ENCODE peak calls at places on chromosomes 2 and 18, in seven cellular contexts. S, W, B, L, P, X and E are unnamed samples.
A peak's percentile ranks its signal among the peaks of the same experiment; 100 is the strongest.

GRCh38 chr2:25711641-25712369 is 38.4 kb upstream of the DTNB start:
- DNase-seq in P (peak; percentile 27), S (no peak), W (no peak), L (no peak), X (no peak), B (no peak), E (no peak)

GRCh38 chr2:73528688-73529087 is 113.5 kb downstream of the NAT8 start:
- DNase-seq in X (no peak), B (no peak), S (no peak), W (no peak), L (no peak), P (no peak), E (no peak)

GRCh38 chr2:180442860-180443644 is 436.0 kb upstream of the CWC22 start:
- DNase-seq in X (no peak), P (no peak), L (no peak), W (no peak), B (no peak), S (no peak), E (no peak)

GRCh38 chr2:51790854-51791253 is 758.9 kb upstream of the NRXN1 start:
- DNase-seq in P (no peak), W (no peak), X (no peak), L (no peak), B (no peak), S (no peak), E (no peak)

GRCh38 chr2:74005786-74006185 is 21.1 kb downstream of the TET3 start:
- DNase-seq in L (no peak), X (no peak), S (no peak), B (no peak), W (no peak), P (no peak), E (no peak)

GRCh38 chr2:127176371-127177311 is 43.5 kb downstream of the CYP27C1 start:
- DNase-seq in B (peak; percentile 53), L (no peak), S (no peak), P (no peak), X (no peak), W (no peak), E (peak; percentile 28)

GRCh38 chr2:76997296-76997695 is 524.9 kb downstream of the LRRTM4 start:
- DNase-seq in L (no peak), B (no peak), P (no peak), W (no peak), X (no peak), S (no peak), E (no peak)

GRCh38 chr18:63741769-63742168 is 33.4 kb upstream of the SERPINB7 start:
- DNase-seq in W (no peak), L (no peak), X (no peak), P (no peak), B (no peak), S (no peak), E (no peak)

GRCh38 chr2:9287400-9288059 is 80.9 kb downstream of the ASAP2 start:
- DNase-seq in X (no peak), W (peak; percentile 97), S (peak; percentile 62), P (no peak), B (no peak), L (no peak), E (no peak)

GRCh38 chr2:5690718-5691658 is 1.2 kb upstream of the SOX11 start:
- DNase-seq in W (no peak), B (peak; percentile 92), X (no peak), P (no peak), S (no peak), L (no peak), E (no peak)

GRCh38 chr2:104708967-104709366 is 144.9 kb upstream of the POU3F3 start:
- DNase-seq in L (no peak), W (no peak), S (no peak), X (no peak), P (no peak), B (no peak), E (no peak)

GRCh38 chr18:4004176-4004829 is 450.8 kb downstream of the DLGAP1 start:
- DNase-seq in L (no peak), W (peak; percentile 16), B (no peak), X (no peak), P (no peak), S (no peak), E (no peak)

GRCh38 chr2:100610381-100610831 is 47.6 kb downstream of the PDCL3 start:
- DNase-seq in P (no peak), L (peak; percentile 36), W (peak; percentile 38), B (peak; percentile 80), S (peak; percentile 36), X (peak; percentile 68), E (peak; percentile 64)

GRCh38 chr2:200288670-200289429 is 17.6 kb upstream of the SPATS2L start:
- DNase-seq in P (no peak), S (no peak), L (no peak), B (no peak), X (no peak), W (no peak), E (no peak)

GRCh38 chr2:28906376-28906775 is 11.9 kb downstream of the WDR43 start:
- DNase-seq in X (no peak), W (no peak), S (no peak), L (no peak), B (no peak), P (no peak), E (no peak)

GRCh38 chr18:58186258-58186948 is 142.4 kb downstream of the NEDD4L start:
- DNase-seq in X (no peak), L (no peak), B (no peak), P (no peak), S (no peak), W (no peak), E (peak; percentile 30)

GRCh38 chr2:30484995-30485394 is 37.9 kb downstream of the LCLAT1 start:
- DNase-seq in L (no peak), X (no peak), S (no peak), W (no peak), B (peak; percentile 29), P (no peak), E (no peak)

GRCh38 chr2:8682719-8683667 is 1.1 kb downstream of the ID2 start:
- DNase-seq in S (peak; percentile 72), B (peak; percentile 77), X (no peak), L (no peak), P (no peak), W (peak; percentile 8), E (no peak)

GRCh38 chr2:241722896-241723454 is 11.5 kb upstream of the D2HGDH start:
- DNase-seq in S (no peak), W (no peak), L (no peak), P (no peak), B (no peak), X (peak; percentile 1), E (no peak)

GRCh38 chr2:6977095-6977777 is 60.0 kb downstream of the RNF144A start:
- DNase-seq in B (no peak), X (no peak), P (no peak), W (no peak), L (no peak), S (no peak), E (no peak)

GRCh38 chr18:35464731-35465728 is 32.7 kb downstream of the INO80C start:
- DNase-seq in X (no peak), S (no peak), L (no peak), B (no peak), W (no peak), P (no peak), E (no peak)

GRCh38 chr2:241853651-241854341 is 4.9 kb downstream of the PDCD1 start:
- DNase-seq in L (no peak), W (no peak), P (no peak), B (peak; percentile 43), S (no peak), X (no peak), E (no peak)

GRCh38 chr2:239175181-239175580 is 225.6 kb downstream of the HDAC4 start:
- DNase-seq in X (no peak), L (no peak), S (no peak), B (no peak), P (no peak), W (no peak), E (no peak)

GRCh38 chr2:9315280-9315847 is 108.0 kb downstream of the ITGB1BP1 start:
- DNase-seq in P (no peak), X (no peak), B (no peak), S (no peak), L (no peak), W (no peak), E (no peak)

GRCh38 chr2:110869472-110870446 is 137.4 kb downstream of the ACOXL start:
- DNase-seq in S (no peak), P (no peak), W (peak; percentile 27), L (no peak), B (peak; percentile 51), X (no peak), E (no peak)

GRCh38 chr2:97983134-97983533 is 12.6 kb downstream of the TMEM131 start:
- DNase-seq in P (no peak), L (no peak), B (no peak), W (no peak), S (no peak), X (no peak), E (no peak)

GRCh38 chr2:45823723-45824206 is 172.3 kb downstream of the PRKCE start:
- DNase-seq in P (no peak), L (no peak), B (peak; percentile 89), S (no peak), W (no peak), X (no peak), E (peak; percentile 59)

GRCh38 chr18:25650201-25650941 is 298.4 kb upstream of the ZNF521 start:
- DNase-seq in S (peak; percentile 67), L (no peak), P (no peak), X (no peak), W (no peak), B (no peak), E (no peak)

GRCh38 chr2:219001577-219002394 is 8.6 kb upstream of the CRYBA2 start:
- DNase-seq in X (peak; percentile 61), B (peak; percentile 50), W (peak; percentile 40), L (no peak), P (no peak), S (peak; percentile 93), E (peak; percentile 97)
- TF ChIP-seq JUND in X (no peak), B (no peak), W (no peak), L (no peak), P (no peak), S (no peak), E (no peak)

GRCh38 chr2:59826177-59826576 is 727.3 kb downstream of the BCL11A start:
- DNase-seq in B (no peak), P (no peak), W (no peak), L (no peak), X (no peak), S (no peak), E (no peak)
- TF ChIP-seq JUND in B (no peak), P (no peak), W (no peak), L (no peak), X (no peak), S (no peak), E (no peak)

GRCh38 chr18:73355076-73355475 is 487.3 kb upstream of the NETO1 start:
- DNase-seq in S (no peak), L (no peak), P (no peak), X (no peak), W (no peak), B (no peak), E (no peak)

GRCh38 chr18:73352546-73352945 is 484.8 kb upstream of the NETO1 start:
- DNase-seq in P (no peak), W (no peak), S (no peak), X (no peak), L (no peak), B (no peak), E (no peak)
- TF ChIP-seq JUND in P (no peak), W (no peak), S (no peak), X (no peak), L (no peak), B (no peak), E (no peak)

DNA sequence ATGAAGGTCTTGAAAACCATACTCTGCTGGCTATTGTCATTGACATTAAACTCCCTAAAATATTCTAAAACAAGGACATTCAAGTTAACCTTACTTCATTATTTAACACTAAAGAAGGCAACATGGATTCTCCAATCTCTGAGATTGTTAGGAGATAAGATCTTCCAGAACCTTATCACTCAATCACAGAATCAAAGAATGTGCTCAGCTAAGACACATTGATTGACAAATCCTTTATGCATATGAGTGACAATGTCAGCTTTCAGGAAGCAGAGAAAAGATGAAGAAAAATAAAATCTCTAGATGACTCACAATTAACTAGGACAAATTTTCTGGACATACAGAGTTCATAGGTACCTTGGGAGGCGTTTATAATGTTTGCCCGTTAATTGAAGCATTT is 787.2 kb downstream of the TSN start:
- DNase-seq in S (no peak), L (no peak), W (no peak), X (no peak), B (no peak), P (no peak), E (no peak)
- TF ChIP-seq JUND in S (no peak), L (no peak), W (no peak), X (no peak), B (no peak), P (no peak), E (no peak)